ENCODE peak calls at places on chromosomes 5 and 9, in eight cellular contexts. One of them, this sample, is unnamed.
A peak's percentile ranks its signal among the peaks of the same experiment; 100 is the strongest.

GRCh38 chr9:97703437-97704326 is 6.5 kb upstream of the XPA start:
- DNase-seq in spleen: no peak
- DNase-seq in retinal pigment epithelial cell: peak; percentile 43
- DNase-seq in HFF-Myc: no peak
- DNase-seq in keratinocyte: peak; percentile 65
- DNase-seq in colonic mucosa: no peak
- DNase-seq in brain microvascular endothelial cell: peak; percentile 84
- DNase-seq in kidney epithelial cell: peak; percentile 93
- DNase-seq in this sample: peak; percentile 45

GRCh38 chr5:164433471-164433870 is 928.1 kb downstream of the MAT2B start:
- DNase-seq in colonic mucosa: no peak
- DNase-seq in retinal pigment epithelial cell: no peak
- DNase-seq in HFF-Myc: no peak
- DNase-seq in spleen: no peak
- DNase-seq in keratinocyte: no peak
- DNase-seq in brain microvascular endothelial cell: no peak
- DNase-seq in kidney epithelial cell: no peak
- DNase-seq in this sample: peak; percentile 9

GRCh38 chr5:131242728-131243255 is 21.1 kb upstream of the CDC42SE2 start:
- DNase-seq in spleen: no peak
- DNase-seq in kidney epithelial cell: peak; percentile 60
- DNase-seq in brain microvascular endothelial cell: peak; percentile 89
- DNase-seq in keratinocyte: no peak
- DNase-seq in colonic mucosa: peak; percentile 43
- DNase-seq in HFF-Myc: peak; percentile 33
- DNase-seq in retinal pigment epithelial cell: no peak
- DNase-seq in this sample: peak; percentile 82

GRCh38 chr9:31188496-31188895 is 1195.9 kb upstream of the ACO1 start:
- DNase-seq in spleen: no peak
- DNase-seq in brain microvascular endothelial cell: no peak
- DNase-seq in retinal pigment epithelial cell: no peak
- DNase-seq in keratinocyte: no peak
- DNase-seq in HFF-Myc: no peak
- DNase-seq in colonic mucosa: no peak
- DNase-seq in kidney epithelial cell: no peak
- DNase-seq in this sample: no peak

GRCh38 chr5:170681013-170681433 is 102.5 kb upstream of the GABRP start:
- DNase-seq in HFF-Myc: peak; percentile 4
- DNase-seq in retinal pigment epithelial cell: peak; percentile 5
- DNase-seq in kidney epithelial cell: peak; percentile 2
- DNase-seq in spleen: no peak
- DNase-seq in colonic mucosa: no peak
- DNase-seq in keratinocyte: no peak
- DNase-seq in brain microvascular endothelial cell: peak; percentile 23
- DNase-seq in this sample: no peak

GRCh38 chr5:143826909-143827514 is 15.1 kb downstream of the HMHB1 start:
- DNase-seq in keratinocyte: no peak
- DNase-seq in colonic mucosa: no peak
- DNase-seq in brain microvascular endothelial cell: no peak
- DNase-seq in HFF-Myc: no peak
- DNase-seq in retinal pigment epithelial cell: no peak
- DNase-seq in spleen: no peak
- DNase-seq in kidney epithelial cell: peak; percentile 10
- DNase-seq in this sample: no peak

GRCh38 chr5:28707706-28708105 is 1669.3 kb upstream of the CDH9 start:
- DNase-seq in colonic mucosa: no peak
- DNase-seq in keratinocyte: no peak
- DNase-seq in retinal pigment epithelial cell: no peak
- DNase-seq in spleen: no peak
- DNase-seq in HFF-Myc: no peak
- DNase-seq in brain microvascular endothelial cell: peak; percentile 60
- DNase-seq in kidney epithelial cell: no peak
- DNase-seq in this sample: no peak

GRCh38 chr9:70789086-70789485 is 332.3 kb downstream of the TRPM3 start:
- DNase-seq in keratinocyte: no peak
- DNase-seq in brain microvascular endothelial cell: no peak
- DNase-seq in HFF-Myc: no peak
- DNase-seq in spleen: no peak
- DNase-seq in colonic mucosa: no peak
- DNase-seq in kidney epithelial cell: no peak
- DNase-seq in retinal pigment epithelial cell: no peak
- DNase-seq in this sample: peak; percentile 10

GRCh38 chr5:107067391-107067790 is 603.3 kb downstream of the EFNA5 start:
- DNase-seq in retinal pigment epithelial cell: no peak
- DNase-seq in HFF-Myc: no peak
- DNase-seq in colonic mucosa: no peak
- DNase-seq in spleen: no peak
- DNase-seq in kidney epithelial cell: no peak
- DNase-seq in brain microvascular endothelial cell: no peak
- DNase-seq in keratinocyte: no peak
- DNase-seq in this sample: no peak

GRCh38 chr9:14813336-14814020 is 90.9 kb upstream of the CER1 start:
- DNase-seq in spleen: no peak
- DNase-seq in kidney epithelial cell: no peak
- DNase-seq in brain microvascular endothelial cell: peak; percentile 43
- DNase-seq in keratinocyte: no peak
- DNase-seq in colonic mucosa: no peak
- DNase-seq in HFF-Myc: no peak
- DNase-seq in retinal pigment epithelial cell: no peak
- DNase-seq in this sample: peak; percentile 4

GRCh38 chr5:170774831-170775230 is 8.7 kb upstream of the GABRP start:
- DNase-seq in keratinocyte: no peak
- DNase-seq in brain microvascular endothelial cell: no peak
- DNase-seq in kidney epithelial cell: no peak
- DNase-seq in colonic mucosa: no peak
- DNase-seq in HFF-Myc: no peak
- DNase-seq in spleen: no peak
- DNase-seq in retinal pigment epithelial cell: no peak
- DNase-seq in this sample: no peak

GRCh38 chr5:61926911-61927310 is 379.1 kb upstream of the KIF2A start:
- DNase-seq in spleen: no peak
- DNase-seq in colonic mucosa: no peak
- DNase-seq in kidney epithelial cell: no peak
- DNase-seq in HFF-Myc: no peak
- DNase-seq in keratinocyte: no peak
- DNase-seq in brain microvascular endothelial cell: no peak
- DNase-seq in retinal pigment epithelial cell: no peak
- DNase-seq in this sample: no peak

GRCh38 chr9:29349050-29349449 is 1775.8 kb upstream of the C9orf72 start:
- DNase-seq in spleen: no peak
- DNase-seq in HFF-Myc: no peak
- DNase-seq in kidney epithelial cell: no peak
- DNase-seq in keratinocyte: no peak
- DNase-seq in colonic mucosa: no peak
- DNase-seq in retinal pigment epithelial cell: no peak
- DNase-seq in brain microvascular endothelial cell: no peak
- DNase-seq in this sample: no peak

GRCh38 chr9:91803143-91803940 is 146.7 kb downstream of the ROR2 start:
- DNase-seq in keratinocyte: no peak
- DNase-seq in HFF-Myc: no peak
- DNase-seq in spleen: no peak
- DNase-seq in colonic mucosa: no peak
- DNase-seq in kidney epithelial cell: no peak
- DNase-seq in brain microvascular endothelial cell: peak; percentile 38
- DNase-seq in retinal pigment epithelial cell: no peak
- DNase-seq in this sample: no peak

GRCh38 chr9:35114921-35115341 is 731 bp downstream of the ATOSB start:
- DNase-seq in brain microvascular endothelial cell: peak; percentile 28
- DNase-seq in keratinocyte: no peak
- DNase-seq in kidney epithelial cell: no peak
- DNase-seq in HFF-Myc: no peak
- DNase-seq in colonic mucosa: peak; percentile 76
- DNase-seq in retinal pigment epithelial cell: no peak
- DNase-seq in spleen: peak; percentile 91
- DNase-seq in this sample: no peak

GRCh38 chr5:119745976-119746375 is 116.6 kb downstream of the FAM170A start:
- DNase-seq in spleen: no peak
- DNase-seq in brain microvascular endothelial cell: no peak
- DNase-seq in colonic mucosa: no peak
- DNase-seq in retinal pigment epithelial cell: no peak
- DNase-seq in keratinocyte: no peak
- DNase-seq in HFF-Myc: no peak
- DNase-seq in kidney epithelial cell: no peak
- DNase-seq in this sample: no peak

GRCh38 chr5:133406208-133406607 is 206.1 kb downstream of the FSTL4 start:
- DNase-seq in kidney epithelial cell: no peak
- DNase-seq in keratinocyte: no peak
- DNase-seq in brain microvascular endothelial cell: no peak
- DNase-seq in retinal pigment epithelial cell: no peak
- DNase-seq in HFF-Myc: no peak
- DNase-seq in spleen: no peak
- DNase-seq in colonic mucosa: no peak
- DNase-seq in this sample: no peak

GRCh38 chr5:8864053-8864452 is 681.8 kb downstream of the SEMA5A start:
- DNase-seq in colonic mucosa: no peak
- DNase-seq in HFF-Myc: no peak
- DNase-seq in keratinocyte: peak; percentile 4
- DNase-seq in spleen: no peak
- DNase-seq in kidney epithelial cell: no peak
- DNase-seq in retinal pigment epithelial cell: no peak
- DNase-seq in brain microvascular endothelial cell: no peak
- DNase-seq in this sample: no peak

GRCh38 chr9:5425006-5425628 is 12.6 kb downstream of the PLGRKT start:
- DNase-seq in spleen: no peak
- DNase-seq in kidney epithelial cell: no peak
- DNase-seq in colonic mucosa: no peak
- DNase-seq in brain microvascular endothelial cell: no peak
- DNase-seq in HFF-Myc: peak; percentile 12
- DNase-seq in retinal pigment epithelial cell: no peak
- DNase-seq in keratinocyte: no peak
- DNase-seq in this sample: no peak
- TF ChIP-seq CTCF in spleen: peak; percentile 47
- TF ChIP-seq CTCF in kidney epithelial cell: peak; percentile 35
- TF ChIP-seq CTCF in colonic mucosa: peak; percentile 38
- TF ChIP-seq CTCF in brain microvascular endothelial cell: peak; percentile 36
- TF ChIP-seq CTCF in HFF-Myc: peak; percentile 38
- TF ChIP-seq CTCF in retinal pigment epithelial cell: peak; percentile 35
- TF ChIP-seq CTCF in keratinocyte: no peak
- TF ChIP-seq CTCF in this sample: peak; percentile 6

GRCh38 chr5:56668996-56669395 is 146.4 kb upstream of the MAP3K1 start:
- DNase-seq in HFF-Myc: no peak
- DNase-seq in retinal pigment epithelial cell: no peak
- DNase-seq in kidney epithelial cell: no peak
- DNase-seq in colonic mucosa: no peak
- DNase-seq in spleen: no peak
- DNase-seq in keratinocyte: no peak
- DNase-seq in brain microvascular endothelial cell: no peak
- DNase-seq in this sample: no peak

GRCh38 chr5:56669534-56670483 is 145.5 kb upstream of the MAP3K1 start:
- DNase-seq in keratinocyte: no peak
- DNase-seq in retinal pigment epithelial cell: no peak
- DNase-seq in colonic mucosa: peak; percentile 31
- DNase-seq in HFF-Myc: no peak
- DNase-seq in spleen: peak; percentile 88
- DNase-seq in brain microvascular endothelial cell: no peak
- DNase-seq in kidney epithelial cell: no peak
- DNase-seq in this sample: no peak

GRCh38 chr5:56673171-56673570 is 142.2 kb upstream of the MAP3K1 start:
- DNase-seq in HFF-Myc: no peak
- DNase-seq in kidney epithelial cell: no peak
- DNase-seq in keratinocyte: no peak
- DNase-seq in retinal pigment epithelial cell: no peak
- DNase-seq in spleen: no peak
- DNase-seq in brain microvascular endothelial cell: no peak
- DNase-seq in colonic mucosa: no peak
- DNase-seq in this sample: no peak

GRCh38 chr5:56670916-56671315 is 144.4 kb upstream of the MAP3K1 start:
- DNase-seq in keratinocyte: no peak
- DNase-seq in brain microvascular endothelial cell: no peak
- DNase-seq in retinal pigment epithelial cell: no peak
- DNase-seq in colonic mucosa: no peak
- DNase-seq in spleen: no peak
- DNase-seq in kidney epithelial cell: no peak
- DNase-seq in HFF-Myc: no peak
- DNase-seq in this sample: no peak

GRCh38 chr5:56671571-56671970 is 143.8 kb upstream of the MAP3K1 start:
- DNase-seq in brain microvascular endothelial cell: no peak
- DNase-seq in kidney epithelial cell: no peak
- DNase-seq in spleen: no peak
- DNase-seq in HFF-Myc: no peak
- DNase-seq in colonic mucosa: no peak
- DNase-seq in retinal pigment epithelial cell: no peak
- DNase-seq in keratinocyte: no peak
- DNase-seq in this sample: no peak
- TF ChIP-seq CTCF in brain microvascular endothelial cell: no peak
- TF ChIP-seq CTCF in kidney epithelial cell: no peak
- TF ChIP-seq CTCF in spleen: no peak
- TF ChIP-seq CTCF in HFF-Myc: no peak
- TF ChIP-seq CTCF in colonic mucosa: no peak
- TF ChIP-seq CTCF in retinal pigment epithelial cell: no peak
- TF ChIP-seq CTCF in keratinocyte: no peak
- TF ChIP-seq CTCF in this sample: no peak

GRCh38 chr5:82459626-82460025 is 181.5 kb upstream of the RPS23 start:
- DNase-seq in colonic mucosa: no peak
- DNase-seq in retinal pigment epithelial cell: no peak
- DNase-seq in kidney epithelial cell: no peak
- DNase-seq in keratinocyte: no peak
- DNase-seq in brain microvascular endothelial cell: no peak
- DNase-seq in spleen: no peak
- DNase-seq in HFF-Myc: no peak
- DNase-seq in this sample: no peak
- TF ChIP-seq CTCF in colonic mucosa: no peak
- TF ChIP-seq CTCF in retinal pigment epithelial cell: no peak
- TF ChIP-seq CTCF in kidney epithelial cell: no peak
- TF ChIP-seq CTCF in keratinocyte: no peak
- TF ChIP-seq CTCF in brain microvascular endothelial cell: no peak
- TF ChIP-seq CTCF in spleen: no peak
- TF ChIP-seq CTCF in HFF-Myc: no peak
- TF ChIP-seq CTCF in this sample: no peak

GRCh38 chr5:69450116-69450515 is 35.2 kb downstream of the MARVELD2 start:
- DNase-seq in kidney epithelial cell: peak; percentile 71
- DNase-seq in colonic mucosa: no peak
- DNase-seq in retinal pigment epithelial cell: no peak
- DNase-seq in spleen: no peak
- DNase-seq in HFF-Myc: peak; percentile 71
- DNase-seq in brain microvascular endothelial cell: peak; percentile 86
- DNase-seq in keratinocyte: peak; percentile 60
- DNase-seq in this sample: peak; percentile 49
- TF ChIP-seq CTCF in kidney epithelial cell: no peak
- TF ChIP-seq CTCF in colonic mucosa: no peak
- TF ChIP-seq CTCF in retinal pigment epithelial cell: no peak
- TF ChIP-seq CTCF in spleen: no peak
- TF ChIP-seq CTCF in HFF-Myc: no peak
- TF ChIP-seq CTCF in brain microvascular endothelial cell: no peak
- TF ChIP-seq CTCF in keratinocyte: no peak
- TF ChIP-seq CTCF in this sample: no peak

DNA sequence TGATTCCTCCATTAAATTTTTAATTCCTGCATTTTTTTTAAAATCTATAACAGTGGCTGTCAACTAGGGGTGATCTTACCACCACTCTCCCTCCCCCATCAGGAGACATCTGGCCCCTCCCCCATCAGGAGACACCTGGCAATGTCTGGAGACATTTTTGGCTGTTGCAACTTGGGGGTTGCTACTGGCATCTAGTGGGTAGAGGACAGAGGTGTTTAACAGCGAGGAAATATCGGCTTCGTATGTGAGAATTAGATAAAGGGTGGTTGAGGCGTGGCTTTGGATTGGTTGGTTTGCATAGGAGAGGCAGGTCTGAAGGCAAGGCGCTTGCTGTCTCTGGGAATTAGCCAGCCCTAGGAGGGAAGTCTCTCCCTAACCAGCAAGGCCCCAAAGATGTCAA is 10.5 kb downstream of the CDHR2 start:
- DNase-seq in spleen: no peak
- DNase-seq in brain microvascular endothelial cell: no peak
- DNase-seq in keratinocyte: no peak
- DNase-seq in HFF-Myc: no peak
- DNase-seq in colonic mucosa: no peak
- DNase-seq in retinal pigment epithelial cell: no peak
- DNase-seq in kidney epithelial cell: no peak
- DNase-seq in this sample: no peak
- TF ChIP-seq CTCF in spleen: no peak
- TF ChIP-seq CTCF in brain microvascular endothelial cell: no peak
- TF ChIP-seq CTCF in keratinocyte: no peak
- TF ChIP-seq CTCF in HFF-Myc: no peak
- TF ChIP-seq CTCF in colonic mucosa: no peak
- TF ChIP-seq CTCF in retinal pigment epithelial cell: no peak
- TF ChIP-seq CTCF in kidney epithelial cell: no peak
- TF ChIP-seq CTCF in this sample: no peak